ENCODE peak calls at places on chromosomes 13 and 19, in seven cellular contexts. Q is amygdala; M is AG04449; H is foreskin fibroblast; K is left ventricle myocardium inferior; V is breast epithelium; W is CD8-positive, alpha-beta memory T cell. J is an unnamed sample.

GRCh38 chr13:39737047-39737446 is 81.6 kb downstream of the COG6 start:
- DNase-seq in Q (no peak), M (no peak), H (no peak), K (no peak), V (no peak), W (no peak), J (no peak)

GRCh38 chr13:94168784-94169512 is 310.5 kb downstream of the DCT start:
- DNase-seq in Q (no peak), M (no peak), H (no peak), K (no peak), V (no peak), W (no peak), J (no peak)

GRCh38 chr19:33524024-33524664 is 2.6 kb upstream of the PEPD start:
- DNase-seq in Q (no peak), M (no peak), H (peak), K (no peak), V (no peak), W (no peak), J (no peak)

GRCh38 chr13:95038949-95039348 is 262.3 kb downstream of the ABCC4 start:
- DNase-seq in Q (no peak), M (no peak), H (no peak), K (no peak), V (no peak), W (no peak), J (no peak)

GRCh38 chr13:76016799-76017198 is 380.7 kb downstream of the LMO7 start:
- DNase-seq in Q (no peak), M (no peak), H (no peak), K (no peak), V (no peak), W (no peak), J (no peak)

GRCh38 chr19:33470686-33471085 is 50.9 kb downstream of the PEPD start:
- DNase-seq in Q (no peak), M (no peak), H (no peak), K (no peak), V (no peak), W (no peak), J (no peak)

GRCh38 chr13:105097501-105097900 is 1438.0 kb downstream of the EFNB2 start:
- DNase-seq in Q (no peak), M (no peak), H (no peak), K (no peak), V (no peak), W (no peak), J (no peak)

GRCh38 chr13:102195566-102196462 is 206.0 kb downstream of the FGF14 start:
- DNase-seq in Q (no peak), M (no peak), H (peak), K (no peak), V (no peak), W (no peak), J (no peak)

GRCh38 chr19:50300814-50301606 is 28.2 kb downstream of the KCNC3 start:
- DNase-seq in Q (no peak), M (peak), H (peak), K (no peak), V (no peak), W (no peak), J (no peak)

GRCh38 chr13:23674795-23675640 is 104.8 kb downstream of the TNFRSF19 start:
- DNase-seq in Q (no peak), M (peak), H (peak), K (no peak), V (no peak), W (no peak), J (no peak)

GRCh38 chr19:293436-294110 is 2.4 kb upstream of the PLPP2 start:
- DNase-seq in Q (no peak), M (no peak), H (no peak), K (no peak), V (peak), W (no peak), J (no peak)

GRCh38 chr19:11261902-11262839 is at the start of gene DOCK6:
- DNase-seq in Q (no peak), M (no peak), H (peak), K (peak), V (no peak), W (no peak), J (peak)

GRCh38 chr13:43284162-43284561 is 260.8 kb downstream of the DNAJC15 start:
- DNase-seq in Q (no peak), M (no peak), H (peak), K (no peak), V (no peak), W (no peak), J (no peak)

GRCh38 chr13:83248751-83249150 is 633.5 kb downstream of the SLITRK1 start:
- DNase-seq in Q (no peak), M (no peak), H (no peak), K (no peak), V (no peak), W (no peak), J (no peak)

GRCh38 chr19:11288349-11288748 is 7.6 kb upstream of the TSPAN16 start:
- DNase-seq in Q (no peak), M (no peak), H (peak), K (no peak), V (no peak), W (no peak), J (no peak)

GRCh38 chr13:33761744-33762143 is 56.2 kb upstream of the RFC3 start:
- DNase-seq in Q (no peak), M (no peak), H (peak), K (no peak), V (no peak), W (no peak), J (no peak)

GRCh38 chr19:18946335-18946734 is 5.3 kb upstream of the HOMER3 start:
- DNase-seq in Q (no peak), M (no peak), H (no peak), K (no peak), V (no peak), W (no peak), J (no peak)

GRCh38 chr19:40519352-40520322 is 52.8 kb downstream of the SPTBN4 start:
- DNase-seq in Q (no peak), M (no peak), H (peak), K (no peak), V (no peak), W (no peak), J (no peak)

GRCh38 chr19:4521888-4522242 is 3.6 kb upstream of the PLIN4 start:
- DNase-seq in Q (no peak), M (no peak), H (no peak), K (no peak), V (no peak), W (no peak), J (no peak)

GRCh38 chr19:18802354-18802753 is 11.2 kb upstream of the COMP start:
- DNase-seq in Q (no peak), M (no peak), H (no peak), K (no peak), V (no peak), W (no peak), J (no peak)

GRCh38 chr19:19654441-19654840 is 9.0 kb downstream of the ATP13A1 start:
- DNase-seq in Q (no peak), M (no peak), H (no peak), K (no peak), V (no peak), W (no peak), J (no peak)

GRCh38 chr13:75838366-75839017 is 202.4 kb downstream of the LMO7 start:
- DNase-seq in Q (no peak), M (no peak), H (no peak), K (no peak), V (no peak), W (no peak), J (no peak)

GRCh38 chr19:53991224-53992113 is at the start of gene CACNG6:
- DNase-seq in Q (no peak), M (no peak), H (no peak), K (no peak), V (no peak), W (no peak), J (peak)

GRCh38 chr19:11581740-11582139 is 4.3 kb upstream of the ACP5 start:
- DNase-seq in Q (no peak), M (no peak), H (no peak), K (no peak), V (no peak), W (no peak), J (no peak)

GRCh38 chr19:33962161-33962560 is 165.5 kb downstream of the KCTD15 start:
- DNase-seq in Q (no peak), M (no peak), H (no peak), K (no peak), V (no peak), W (no peak), J (no peak)

GRCh38 chr13:75774176-75774575 is 138.0 kb downstream of the LMO7 start:
- DNase-seq in Q (no peak), M (no peak), H (no peak), K (no peak), V (no peak), W (no peak), J (no peak)

GRCh38 chr13:19713186-19713965 is 69.4 kb downstream of the PSPC1 start:
- DNase-seq in Q (no peak), M (peak), H (peak), K (no peak), V (no peak), W (no peak), J (no peak)

GRCh38 chr19:8506402-8506957 is 4.0 kb upstream of the PRAM1 start:
- DNase-seq in Q (no peak), M (no peak), H (no peak), K (no peak), V (no peak), W (no peak), J (no peak)

GRCh38 chr13:42946927-42947326 is 45.1 kb downstream of the EPSTI1 start:
- DNase-seq in Q (no peak), M (no peak), H (peak), K (no peak), V (no peak), W (no peak), J (no peak)

GRCh38 chr19:58021541-58022282 is 12.1 kb upstream of the ZSCAN1 start:
- DNase-seq in Q (no peak), M (no peak), H (peak), K (no peak), V (peak), W (peak), J (no peak)

GRCh38 chr19:33697766-33698165 is 76.0 kb downstream of the CHST8 start:
- DNase-seq in Q (no peak), M (no peak), H (no peak), K (no peak), V (no peak), W (peak), J (no peak)

GRCh38 chr19:49152218-49152550 is 3.0 kb downstream of the HRC start:
- DNase-seq in Q (no peak), M (no peak), H (no peak), K (no peak), V (no peak), W (no peak), J (no peak)

GRCh38 chr19:29478578-29479565 is 46.9 kb upstream of the VSTM2B start:
- DNase-seq in Q (no peak), M (no peak), H (no peak), K (no peak), V (no peak), W (no peak), J (no peak)